ENCODE peak calls at places on chromosomes 2 and 18, in nine cellular contexts. H is NCI-H1436 treated with DMSO at 0.1 percent for 48 hours, A is MM.1S, M is 8988T, C is ecto neural progenitor cell, U is GM04503, E is fibroblast of lung, T is tibial nerve, D is GOT3. X is an unnamed sample.

GRCh38 chr2:221999702-222000101 is 299.1 kb downstream of the PAX3 start:
- DNase-seq in D (no peak), T (no peak), E (peak), M (no peak), H (no peak), A (no peak), C (no peak), U (no peak), X (no peak)

GRCh38 chr18:6729247-6730091 is at the start of gene ARHGAP28:
- DNase-seq in D (peak), C (peak), T (peak), M (peak), A (peak), H (no peak), E (peak), U (no peak), X (peak)

GRCh38 chr2:113739849-113740248 is 16.6 kb downstream of the SLC35F5 start:
- DNase-seq in E (no peak), A (no peak), D (no peak), M (no peak), C (no peak), H (no peak), T (no peak), U (no peak), X (no peak)

GRCh38 chr18:43486462-43486861 is 209.2 kb upstream of the SYT4 start:
- DNase-seq in E (no peak), D (no peak), H (no peak), T (no peak), C (no peak), U (no peak), A (peak), M (no peak), X (no peak)

GRCh38 chr2:241772063-241772499 is 4.5 kb upstream of the GAL3ST2 start:
- DNase-seq in C (no peak), A (peak), U (no peak), H (no peak), E (no peak), T (no peak), D (no peak), M (no peak), X (no peak)

GRCh38 chr2:240967681-240968621 is 30.5 kb upstream of the SNED1 start:
- DNase-seq in T (no peak), M (no peak), H (no peak), U (no peak), D (no peak), C (no peak), A (no peak), E (no peak), X (no peak)

GRCh38 chr2:158357122-158357521 is 99.4 kb downstream of the CCDC148 start:
- DNase-seq in M (no peak), A (no peak), D (no peak), E (no peak), T (no peak), H (no peak), U (no peak), C (no peak), X (no peak)

GRCh38 chr2:143284087-143284675 is 155.0 kb downstream of the ARHGAP15 start:
- DNase-seq in U (no peak), C (no peak), D (no peak), E (peak), M (no peak), A (peak), H (no peak), T (no peak), X (no peak)